ENCODE peak calls at places on chromosome 16, in ten cellular contexts. D, O, C, A, J, I, V, G, Q and T are unnamed samples.

GRCh38 chr16:55021595-55022475 is 91.2 kb downstream of the IRX5 start:
- DNase-seq in D (no peak), O (no peak), C (peak), A (no peak), J (peak), I (no peak), V (no peak), G (no peak), Q (no peak), T (peak)

GRCh38 chr16:75566889-75567255 is 693 bp downstream of the GABARAPL2 start:
- DNase-seq in D (no peak), O (peak), C (no peak), A (no peak), J (peak), I (no peak), V (no peak), G (no peak), Q (no peak), T (no peak)

GRCh38 chr16:17154981-17155380 is 315.8 kb downstream of the XYLT1 start:
- DNase-seq in D (no peak), O (no peak), C (no peak), A (no peak), J (no peak), I (no peak), V (no peak), G (no peak), Q (no peak), T (no peak)

GRCh38 chr16:57185446-57185944 is 344 bp downstream of the PSME3IP1 start:
- DNase-seq in D (no peak), O (no peak), C (peak), A (peak), J (peak), I (peak), V (peak), G (peak), Q (peak), T (peak)

GRCh38 chr16:48123104-48123788 is 32.5 kb downstream of the ABCC12 start:
- DNase-seq in D (no peak), O (peak), C (peak), A (peak), J (no peak), I (peak), V (no peak), G (no peak), Q (no peak), T (peak)

GRCh38 chr16:86930001-86930400 is 351.7 kb downstream of the FOXL1 start:
- DNase-seq in D (no peak), O (no peak), C (no peak), A (no peak), J (no peak), I (no peak), V (no peak), G (no peak), Q (no peak), T (no peak)

GRCh38 chr16:11461595-11461990 is 116.3 kb downstream of the RMI2 start:
- DNase-seq in D (no peak), O (no peak), C (no peak), A (no peak), J (no peak), I (no peak), V (no peak), G (no peak), Q (no peak), T (no peak)

GRCh38 chr16:28899882-28900600 is 21.8 kb downstream of the ATP2A1 start:
- DNase-seq in D (no peak), O (no peak), C (no peak), A (no peak), J (no peak), I (no peak), V (no peak), G (no peak), Q (no peak), T (no peak)

GRCh38 chr16:53864819-53865491 is 161.0 kb downstream of the FTO start:
- DNase-seq in D (no peak), O (peak), C (peak), A (peak), J (no peak), I (no peak), V (no peak), G (no peak), Q (no peak), T (no peak)

GRCh38 chr16:67412294-67412693 is 4.0 kb downstream of the ZDHHC1 start:
- DNase-seq in D (no peak), O (no peak), C (no peak), A (no peak), J (no peak), I (no peak), V (no peak), G (no peak), Q (no peak), T (no peak)

GRCh38 chr16:3023415-3023668 is 400 bp downstream of the HCFC1R1 start:
- DNase-seq in D (no peak), O (no peak), C (peak), A (peak), J (no peak), I (no peak), V (no peak), G (no peak), Q (no peak), T (peak)

GRCh38 chr16:2482181-2483107 is 7.5 kb downstream of the TBC1D24 start:
- DNase-seq in D (no peak), O (no peak), C (no peak), A (peak), J (peak), I (no peak), V (no peak), G (no peak), Q (peak), T (no peak)

GRCh38 chr16:58494981-58495860 is 4.7 kb upstream of the NDRG4 start:
- DNase-seq in D (peak), O (peak), C (peak), A (peak), J (peak), I (peak), V (peak), G (no peak), Q (peak), T (peak)

GRCh38 chr16:56145369-56145768 is 45.9 kb upstream of the GNAO1 start:
- DNase-seq in D (no peak), O (no peak), C (no peak), A (no peak), J (no peak), I (no peak), V (no peak), G (no peak), Q (no peak), T (no peak)

GRCh38 chr16:22425036-22425801 is 50.8 kb upstream of the CDR2 start:
- DNase-seq in D (no peak), O (no peak), C (no peak), A (no peak), J (no peak), I (peak), V (no peak), G (peak), Q (peak), T (no peak)

GRCh38 chr16:57533618-57534336 is 2.6 kb downstream of the CCDC102A start:
- DNase-seq in D (no peak), O (peak), C (no peak), A (no peak), J (no peak), I (no peak), V (peak), G (peak), Q (peak), T (no peak)

GRCh38 chr16:81889896-81890634 is 111.0 kb downstream of the PLCG2 start:
- DNase-seq in D (peak), O (peak), C (peak), A (peak), J (peak), I (peak), V (peak), G (peak), Q (no peak), T (peak)

GRCh38 chr16:50202926-50203624 is 50.0 kb downstream of the TENT4B start:
- DNase-seq in D (no peak), O (peak), C (peak), A (peak), J (no peak), I (no peak), V (no peak), G (no peak), Q (no peak), T (peak)

DNA sequence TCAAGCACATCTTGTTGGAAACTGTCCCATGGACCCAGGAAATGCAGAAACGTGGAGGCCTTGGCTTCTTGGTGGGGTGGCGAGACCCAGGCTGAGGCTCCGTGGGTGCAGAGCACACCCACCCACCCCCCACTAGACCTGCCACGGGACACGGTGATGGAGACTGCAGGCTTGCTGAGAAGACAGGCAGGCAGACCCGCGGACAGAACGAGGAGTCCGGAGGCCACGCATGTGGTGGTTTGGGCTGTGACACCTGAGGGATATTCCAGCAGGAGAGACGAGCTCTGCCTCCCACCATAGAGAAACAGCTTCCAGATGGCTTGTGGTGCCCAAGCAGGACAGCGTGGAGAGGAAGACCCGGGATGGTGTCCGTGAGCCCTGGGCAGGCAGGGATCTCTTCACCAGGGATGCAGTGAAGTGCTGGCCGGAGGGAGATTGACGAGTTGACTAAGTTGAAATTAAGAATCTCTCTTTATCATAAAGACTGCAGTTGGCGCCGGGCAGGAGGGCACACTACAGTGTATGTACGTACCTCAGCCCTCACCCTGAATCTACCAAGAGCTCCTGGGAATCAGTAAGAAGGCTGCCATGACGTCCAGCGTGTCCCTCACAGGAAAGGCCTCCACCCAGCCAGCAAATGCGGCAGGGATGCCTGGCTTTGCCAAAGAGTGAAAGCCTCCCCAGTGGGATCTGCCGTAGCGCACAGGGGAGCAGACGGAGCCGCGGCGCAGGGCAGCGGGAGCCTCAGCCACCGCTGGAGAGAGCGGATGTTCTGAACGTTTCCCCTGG is 8.2 kb downstream of the UBE2I start:
- DNase-seq in D (no peak), O (no peak), C (no peak), A (no peak), J (no peak), I (no peak), V (no peak), G (no peak), Q (no peak), T (no peak)
- TF ChIP-seq POLR2A in D (peak), O (no peak), C (no peak), A (no peak), J (no peak), I (no peak), V (no peak), G (no peak), Q (no peak), T (no peak)

GRCh38 chr16:4846901-4847773 is at the start of the genes GLYR1 and UBN1:
- DNase-seq in D (peak), O (peak), C (peak), A (peak), J (peak), I (peak), V (peak), G (peak), Q (peak), T (peak)
- TF ChIP-seq POLR2A in D (peak), O (peak), C (peak), A (peak), J (peak), I (peak), V (no peak), G (no peak), Q (peak), T (peak)

DNA sequence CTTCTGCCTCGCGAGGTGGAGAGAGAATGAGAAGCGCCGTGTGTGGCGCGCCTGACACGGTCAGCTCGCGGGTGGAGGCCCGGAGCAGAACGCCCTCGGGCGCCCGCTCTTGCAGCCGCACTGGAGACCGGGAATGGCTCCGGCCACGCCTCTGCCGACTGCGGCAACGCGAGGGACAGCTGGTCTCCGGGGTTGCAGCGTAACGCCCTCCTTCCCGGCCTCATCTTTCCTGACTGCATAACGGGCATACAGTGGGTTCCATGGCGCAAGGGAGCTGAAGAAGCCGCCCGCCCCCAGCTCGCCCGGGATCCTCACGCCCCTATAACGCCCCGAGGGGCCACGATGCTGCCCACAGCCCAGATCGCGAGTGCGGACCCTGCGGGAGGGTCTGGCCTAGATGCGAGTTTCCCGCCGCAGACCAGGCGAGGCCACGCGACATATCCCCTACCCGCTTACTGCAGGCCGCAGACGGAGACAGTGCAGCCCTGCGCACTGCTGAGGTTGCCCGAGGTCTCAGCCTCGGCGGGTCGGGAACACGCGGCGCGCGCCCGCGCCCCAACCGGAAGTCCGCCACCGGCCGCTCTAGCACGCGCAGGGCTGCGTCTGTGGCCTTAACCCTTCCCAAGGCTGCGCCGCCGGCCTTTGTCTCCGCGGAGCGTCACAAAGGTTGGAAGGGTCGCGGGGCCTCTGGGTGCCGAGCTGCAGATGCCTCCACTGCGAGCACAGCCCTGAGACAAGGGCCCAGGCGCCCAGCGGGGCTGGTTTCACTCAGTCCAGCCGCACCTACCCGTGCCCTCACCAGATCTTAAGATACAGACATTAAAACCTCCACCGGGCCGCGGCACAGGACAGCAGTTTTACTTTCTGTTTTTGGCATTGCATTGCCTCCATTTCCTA is 18.8 kb downstream of the BCL7C start:
- DNase-seq in D (peak), O (peak), C (peak), A (peak), J (peak), I (peak), V (peak), G (peak), Q (peak), T (peak)
- TF ChIP-seq POLR2A in D (peak), O (peak), C (peak), A (peak), J (peak), I (peak), V (no peak), G (no peak), Q (peak), T (peak)

GRCh38 chr16:24123275-24123674 is 132.9 kb upstream of the CACNG3 start:
- DNase-seq in D (no peak), O (no peak), C (no peak), A (no peak), J (no peak), I (no peak), V (no peak), G (no peak), Q (no peak), T (no peak)
- TF ChIP-seq POLR2A in D (no peak), O (no peak), C (no peak), A (no peak), J (no peak), I (no peak), V (no peak), G (no peak), Q (no peak), T (no peak)

GRCh38 chr16:14070555-14070876 is 603 bp upstream of the MRTFB start:
- DNase-seq in D (no peak), O (no peak), C (no peak), A (no peak), J (no peak), I (no peak), V (no peak), G (no peak), Q (no peak), T (no peak)

GRCh38 chr16:14071576-14072271 is 605 bp downstream of the MRTFB start:
- DNase-seq in D (no peak), O (peak), C (peak), A (no peak), J (no peak), I (peak), V (no peak), G (no peak), Q (no peak), T (peak)

GRCh38 chr16:14072360-14072759 is 1.2 kb downstream of the MRTFB start:
- DNase-seq in D (no peak), O (no peak), C (no peak), A (no peak), J (no peak), I (no peak), V (no peak), G (no peak), Q (no peak), T (no peak)

GRCh38 chr16:14069818-14070217 is 1.3 kb upstream of the MRTFB start:
- DNase-seq in D (no peak), O (no peak), C (no peak), A (no peak), J (no peak), I (no peak), V (no peak), G (no peak), Q (no peak), T (no peak)

GRCh38 chr16:14070877-14071575 is at the start of gene MRTFB:
- DNase-seq in D (peak), O (peak), C (peak), A (peak), J (peak), I (peak), V (peak), G (peak), Q (peak), T (peak)
- TF ChIP-seq POLR2A in D (no peak), O (no peak), C (peak), A (no peak), J (peak), I (peak), V (no peak), G (no peak), Q (peak), T (peak)